ENCODE peak calls at places on chromosomes 11 and 22, in five cellular contexts. W is hepatocyte, O is prostate gland, C is right lobe of liver, P is heart left ventricle. Q is an unnamed sample.

GRCh38 chr11:115217726-115218311 is 286.4 kb downstream of the CADM1 start:
- DNase-seq in P (no peak), W (no peak), O (no peak), C (no peak), Q (no peak)

GRCh38 chr22:37113757-37114156 is 4.2 kb upstream of the TMPRSS6 start:
- DNase-seq in O (no peak), W (no peak), C (no peak), P (no peak), Q (no peak)

GRCh38 chr22:37760152-37760551 is 47.6 kb upstream of the GCAT start:
- DNase-seq in P (no peak), O (no peak), W (peak; percentile 52), C (no peak), Q (no peak)

GRCh38 chr11:11143849-11144248 is 209.2 kb downstream of the CSNK2A3 start:
- DNase-seq in O (no peak), P (no peak), C (no peak), W (no peak), Q (no peak)

GRCh38 chr11:35420371-35420770 is 1.0 kb upstream of the SLC1A2 start:
- DNase-seq in C (no peak), O (no peak), W (no peak), P (no peak), Q (no peak)

GRCh38 chr11:82864268-82864667 is 36.0 kb downstream of the PRCP start:
- DNase-seq in C (peak; percentile 54), W (peak; percentile 69), P (peak; percentile 29), O (peak; percentile 7), Q (no peak)

GRCh38 chr11:114302663-114303062 is 6.5 kb downstream of the NNMT start:
- DNase-seq in W (no peak), P (no peak), C (no peak), O (no peak), Q (no peak)

GRCh38 chr22:37860796-37861421 is 11.7 kb downstream of the EIF3L start:
- DNase-seq in O (no peak), W (no peak), P (no peak), C (no peak), Q (no peak)

GRCh38 chr22:42799462-42800405 is 57.3 kb downstream of the ARFGAP3 start:
- DNase-seq in C (no peak), O (no peak), W (no peak), P (no peak), Q (no peak)

GRCh38 chr22:20273720-20274119 is 5.6 kb upstream of the RTN4R start:
- DNase-seq in C (no peak), O (no peak), P (peak; percentile 25), W (no peak), Q (no peak)

GRCh38 chr11:17633987-17634775 is 85.2 kb upstream of the MYOD1 start:
- DNase-seq in W (no peak), C (no peak), P (no peak), O (no peak), Q (no peak)

GRCh38 chr11:66494935-66495334 is 14.7 kb downstream of the DPP3 start:
- DNase-seq in P (peak; percentile 5), C (no peak), O (no peak), W (no peak), Q (no peak)

GRCh38 chr11:118908931-118909618 is 16.7 kb downstream of the BCL9L start:
- DNase-seq in O (peak; percentile 70), C (peak; percentile 54), W (peak; percentile 95), P (peak; percentile 90), Q (no peak)

GRCh38 chr11:114131366-114131963 is 72.0 kb downstream of the ZBTB16 start:
- DNase-seq in W (no peak), O (no peak), P (no peak), C (no peak), Q (no peak)

GRCh38 chr11:95338430-95338991 is 107.5 kb upstream of the SESN3 start:
- DNase-seq in P (peak; percentile 56), C (peak; percentile 89), O (peak; percentile 50), W (peak; percentile 91), Q (no peak)

GRCh38 chr11:84022221-84022620 is 736.1 kb upstream of the CCDC90B start:
- DNase-seq in O (no peak), P (no peak), C (no peak), W (no peak), Q (no peak)

GRCh38 chr11:76787911-76788596 is 4.9 kb downstream of the TSKU start:
- DNase-seq in W (peak; percentile 57), P (peak; percentile 59), O (no peak), C (peak; percentile 57), Q (no peak)

GRCh38 chr11:115930276-115930675 is 426.1 kb upstream of the CADM1 start:
- DNase-seq in C (no peak), W (no peak), O (no peak), P (no peak), Q (no peak)

GRCh38 chr11:33691051-33691864 is 9.4 kb downstream of the C11orf91 start:
- DNase-seq in C (no peak), O (no peak), W (peak; percentile 56), P (no peak), Q (no peak)

GRCh38 chr22:36237462-36238347 is 1.6 kb downstream of the APOL2 start:
- DNase-seq in C (peak; percentile 82), O (no peak), P (no peak), W (no peak), Q (no peak)

GRCh38 chr11:9701799-9702198 is 37.9 kb downstream of the SWAP70 start:
- DNase-seq in C (no peak), P (no peak), W (no peak), O (no peak), Q (no peak)

GRCh38 chr11:16469968-16470367 is 113.6 kb upstream of the SOX6 start:
- DNase-seq in C (no peak), P (no peak), W (no peak), O (no peak), Q (no peak)

GRCh38 chr11:11579012-11579755 is 42.6 kb downstream of the GALNT18 start:
- DNase-seq in C (peak; percentile 53), P (peak; percentile 31), O (no peak), W (no peak), Q (no peak)

GRCh38 chr11:6927030-6927617 is 898 bp downstream of the ZNF215 start:
- DNase-seq in O (no peak), P (no peak), W (no peak), C (no peak), Q (no peak)

GRCh38 chr11:117691206-117691490 is 105.9 kb downstream of the DSCAML1 start:
- DNase-seq in W (no peak), O (no peak), P (peak; percentile 18), C (no peak), Q (no peak)

GRCh38 chr22:24514241-24515024 is 19.3 kb downstream of the UPB1 start:
- DNase-seq in C (peak; percentile 93), P (no peak), W (peak; percentile 60), O (no peak), Q (no peak)

GRCh38 chr11:84899740-84900139 is 727.4 kb downstream of the DLG2 start:
- DNase-seq in P (no peak), C (no peak), O (no peak), W (no peak), Q (no peak)

GRCh38 chr11:46342237-46342636 is 5.0 kb upstream of the DGKZ start:
- DNase-seq in W (peak; percentile 56), O (no peak), P (peak; percentile 57), C (no peak), Q (no peak)

GRCh38 chr22:18065256-18065655 is 12.5 kb upstream of the PEX26 start:
- DNase-seq in O (no peak), C (no peak), W (no peak), P (no peak), Q (no peak)

GRCh38 chr22:44281706-44282637 is 30.8 kb downstream of the SHISAL1 start:
- DNase-seq in P (no peak), O (no peak), W (no peak), C (no peak), Q (no peak)

GRCh38 chr11:31643831-31644230 is 134.3 kb downstream of the ELP4 start:
- DNase-seq in O (no peak), W (no peak), C (no peak), P (no peak), Q (no peak)

GRCh38 chr11:5196731-5197130 is 3.8 kb downstream of the OR51V1 start:
- DNase-seq in W (no peak), P (no peak), O (no peak), C (no peak), Q (no peak)

GRCh38 chr11:45885921-45886721 is 670 bp downstream of the MAPK8IP1 start:
- DNase-seq in W (no peak), C (no peak), O (no peak), P (no peak), Q (no peak)

GRCh38 chr22:17633217-17633997 is 4.9 kb upstream of the ATP6V1E1 start:
- DNase-seq in P (no peak), C (no peak), O (peak; percentile 67), W (peak; percentile 81), Q (peak; percentile 91)

GRCh38 chr11:1762537-1763302 is 1.0 kb downstream of the CTSD start:
- DNase-seq in W (peak; percentile 71), P (peak; percentile 74), O (peak; percentile 58), C (peak; percentile 92), Q (no peak)
- H3K27ac ChIP-seq in W (peak overlapping the region; percentile 72), P (peak overlapping the region; percentile 95), O (peak overlapping the region; percentile 69), C (peak overlapping the region; percentile 82), Q (peak overlapping the region; percentile 83)

DNA sequence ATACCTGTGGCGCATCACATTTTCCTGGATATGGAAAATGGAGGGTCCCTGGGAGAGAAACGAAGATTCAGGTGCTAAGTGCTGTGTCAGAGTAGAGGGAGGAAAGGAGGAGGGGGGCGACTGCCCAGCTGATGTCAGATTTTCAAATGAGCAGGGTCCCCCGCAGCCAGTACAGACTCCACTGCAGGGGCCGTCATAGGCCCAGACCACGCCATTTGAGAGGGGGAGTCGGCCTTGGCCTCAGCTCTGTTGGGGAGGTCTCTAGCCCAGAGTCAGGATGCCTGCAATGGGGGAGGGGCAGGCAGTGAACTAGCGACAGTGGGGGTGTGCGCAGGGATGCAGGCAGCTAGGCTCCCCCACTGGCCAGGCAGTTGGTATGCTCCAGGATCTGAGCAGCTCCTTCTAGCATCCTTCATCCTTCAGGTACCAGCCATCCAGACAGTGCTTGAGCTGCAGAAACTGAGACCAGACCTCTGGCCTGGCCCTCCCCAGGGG is at the start of the genes BSCL2 and GNG3:
- DNase-seq in O (no peak), P (no peak), C (no peak), W (peak; percentile 31), Q (no peak)
- H3K27ac ChIP-seq in O (peak within 1 kb of the TSS; percentile 94), P (peak within 1 kb of the TSS; percentile 97), C (peak within 1 kb of the TSS; percentile 96), W (peak within 1 kb of the TSS; percentile 96), Q (peak within 1 kb of the TSS; percentile 89)

DNA sequence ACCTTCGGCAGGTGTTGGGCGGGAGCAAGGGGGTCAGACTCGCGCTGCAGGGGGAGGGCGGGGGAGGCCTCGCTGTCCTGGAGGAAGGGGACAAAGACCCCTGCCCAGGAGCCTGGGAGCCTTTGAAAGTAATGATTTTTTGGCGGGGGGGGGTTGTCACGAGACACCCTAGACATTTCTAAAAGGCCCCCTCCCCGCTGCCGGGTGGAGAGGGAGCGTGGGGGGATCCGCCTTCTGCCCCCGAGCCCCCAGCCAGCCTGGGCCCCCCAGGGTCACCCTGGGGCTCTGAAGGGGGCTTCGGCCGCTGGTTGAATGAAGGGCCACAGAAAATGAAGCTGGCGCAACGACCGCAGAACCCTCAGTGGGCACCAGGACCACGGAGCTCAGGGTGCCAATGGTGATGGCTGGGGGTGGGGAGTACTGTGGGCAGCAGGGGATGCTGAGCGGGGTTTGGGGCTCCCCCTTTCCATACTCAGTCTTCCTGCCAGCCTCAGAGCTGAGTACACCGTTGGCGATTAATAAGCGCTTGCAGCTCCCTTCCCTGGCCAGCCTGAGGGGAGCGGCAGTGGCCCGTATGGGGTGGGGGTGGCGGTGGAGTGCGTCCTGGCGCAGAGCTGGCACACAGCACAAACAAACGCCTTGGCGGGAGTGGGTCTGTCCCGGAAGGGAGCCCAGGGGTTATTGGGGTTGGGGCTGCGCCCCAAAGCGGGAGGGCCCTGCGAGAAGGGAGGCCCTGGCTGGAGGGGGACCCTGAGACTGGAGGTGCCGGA is 1.2 kb upstream of the DUSP8 start:
- DNase-seq in P (no peak), W (no peak), C (no peak), O (no peak), Q (no peak)
- H3K27ac ChIP-seq in P (peak overlapping the region; percentile 75), W (peak overlapping the region; percentile 85), C (peak overlapping the region; percentile 6), O (peak overlapping the region; percentile 68), Q (peak overlapping the region; percentile 52)

GRCh38 chr11:27349919-27350318 is 13.1 kb downstream of the CCDC34 start:
- DNase-seq in P (no peak), W (no peak), C (no peak), O (no peak), Q (no peak)
- H3K27ac ChIP-seq in P (no peak overlapping the region), W (peak overlapping the region; percentile 36), C (peak overlapping the region; percentile 14), O (no peak overlapping the region), Q (no peak overlapping the region)